ENCODE peak calls at places on chromosomes 2 and 18, in ten cellular contexts. X, E, S, D, V, H, W, Z, C and F are unnamed samples.

GRCh38 chr2:238697193-238698191 is 150.4 kb upstream of the TWIST2 start:
- DNase-seq in Z (no peak), H (no peak), X (no peak), D (no peak), W (peak), S (no peak), C (no peak), V (no peak), E (no peak), F (no peak)

GRCh38 chr18:49013961-49014604 is 63.3 kb upstream of the SMAD7 start:
- DNase-seq in S (no peak), E (peak), V (no peak), C (no peak), X (no peak), H (no peak), Z (peak), D (no peak), W (peak), F (no peak)

GRCh38 chr2:15546297-15547098 is 14.6 kb downstream of the NBAS start:
- DNase-seq in S (no peak), V (no peak), C (no peak), W (no peak), E (no peak), X (no peak), Z (no peak), H (no peak), D (no peak), F (no peak)

GRCh38 chr2:216339456-216340279 is 32.6 kb downstream of the MARCHF4 start:
- DNase-seq in D (no peak), V (peak), H (peak), E (no peak), W (no peak), Z (no peak), X (no peak), C (no peak), S (no peak), F (peak)

GRCh38 chr18:27966872-27967271 is 210.1 kb downstream of the CDH2 start:
- DNase-seq in S (no peak), V (no peak), H (no peak), X (peak), E (no peak), Z (no peak), D (no peak), C (no peak), W (no peak), F (no peak)

GRCh38 chr2:148730085-148730484 is 85.5 kb downstream of the EPC2 start:
- DNase-seq in Z (no peak), V (peak), H (no peak), E (no peak), D (no peak), W (no peak), S (no peak), X (no peak), C (no peak), F (peak)

GRCh38 chr18:79681484-79682387 is 2.1 kb downstream of the CTDP1 start:
- DNase-seq in W (no peak), X (no peak), H (no peak), V (no peak), E (no peak), S (peak), D (peak), C (peak), Z (no peak), F (peak)

GRCh38 chr18:9365406-9365805 is 30.8 kb downstream of the TWSG1 start:
- DNase-seq in C (no peak), Z (no peak), V (no peak), S (no peak), D (no peak), H (peak), W (no peak), X (peak), E (no peak), F (peak)

GRCh38 chr2:84906900-84907714 is 1.7 kb downstream of the TMSB10 start:
- DNase-seq in V (peak), S (no peak), W (peak), C (peak), E (no peak), D (peak), X (peak), Z (no peak), H (peak), F (peak)

GRCh38 chr2:99960724-99961566 is 181.4 kb downstream of the AFF3 start:
- DNase-seq in Z (no peak), S (no peak), W (no peak), X (no peak), V (no peak), H (no peak), D (no peak), E (peak), C (no peak), F (no peak)

GRCh38 chr2:121019073-121019472 is 265.9 kb downstream of the TFCP2L1 start:
- DNase-seq in C (no peak), H (no peak), E (no peak), Z (no peak), X (no peak), D (no peak), S (no peak), W (no peak), V (no peak), F (no peak)